ENCODE peak calls at places on chromosomes 12 and 14, in six cellular contexts. S is mucosa of descending colon, R is iPS-NIHi11, K is heart right ventricle, V is ELR, M is colonic mucosa. N is an unnamed sample.
A peak's percentile ranks its signal among the peaks of the same experiment; 100 is the strongest.

GRCh38 chr12:102876883-102877282 is 40.2 kb downstream of the PAH start:
- DNase-seq in S (no peak), K (no peak), R (peak; percentile 24), M (no peak), V (peak; percentile 1), N (no peak)

GRCh38 chr12:94844452-94844851 is 159.0 kb downstream of the NDUFA12 start:
- DNase-seq in S (no peak), V (no peak), R (no peak), K (no peak), M (no peak), N (no peak)

GRCh38 chr12:5246196-5246595 is 185.7 kb upstream of the NTF3 start:
- DNase-seq in S (no peak), R (peak; percentile 69), M (no peak), K (no peak), V (no peak), N (no peak)

GRCh38 chr14:76986261-76986565 is 42.3 kb downstream of the IRF2BPL start:
- DNase-seq in M (no peak), V (peak; percentile 45), S (no peak), K (no peak), R (no peak), N (no peak)

GRCh38 chr12:49553512-49554088 is 14.3 kb downstream of the MCRS1 start:
- DNase-seq in V (peak; percentile 69), R (peak; percentile 73), K (no peak), S (no peak), M (no peak), N (no peak)

GRCh38 chr12:53090105-53090504 is 7.4 kb upstream of the IGFBP6 start:
- DNase-seq in R (no peak), S (no peak), M (peak; percentile 6), K (no peak), V (no peak), N (no peak)

GRCh38 chr12:32031109-32031508 is 71.9 kb downstream of the RESF1 start:
- DNase-seq in K (no peak), S (no peak), M (no peak), R (no peak), V (no peak), N (peak; percentile 6)

GRCh38 chr12:15721716-15722115 is 67.5 kb downstream of the EPS8 start:
- DNase-seq in V (peak; percentile 42), M (no peak), R (no peak), K (no peak), S (no peak), N (no peak)

GRCh38 chr14:76981670-76982069 is 46.8 kb downstream of the IRF2BPL start:
- DNase-seq in M (no peak), S (no peak), K (no peak), R (no peak), V (no peak), N (no peak)

GRCh38 chr12:129676411-129676810 is 227.4 kb downstream of the TMEM132D start:
- DNase-seq in V (no peak), R (no peak), K (no peak), S (no peak), M (no peak), N (no peak)

GRCh38 chr12:116152268-116152667 is 125.2 kb downstream of the MED13L start:
- DNase-seq in S (no peak), K (no peak), V (peak; percentile 83), R (no peak), M (no peak), N (no peak)

GRCh38 chr12:88816201-88816600 is 235.9 kb upstream of the KITLG start:
- DNase-seq in R (no peak), K (no peak), V (no peak), M (no peak), S (no peak), N (no peak)

GRCh38 chr14:100531591-100532121 is 55.6 kb downstream of the BEGAIN start:
- DNase-seq in V (no peak), M (peak; percentile 15), S (no peak), K (no peak), R (peak; percentile 3), N (peak; percentile 3)

GRCh38 chr12:132400011-132400641 is 70.7 kb upstream of the GALNT9 start:
- DNase-seq in V (no peak), K (no peak), M (no peak), R (peak; percentile 68), S (no peak), N (no peak)

GRCh38 chr12:130041983-130042812 is 120.1 kb upstream of the FZD10 start:
- DNase-seq in M (peak; percentile 24), K (no peak), S (peak; percentile 49), R (peak; percentile 88), V (no peak), N (peak; percentile 80)

GRCh38 chr14:102939820-102940561 is 17.5 kb downstream of the AMN start:
- DNase-seq in M (peak; percentile 69), S (peak; percentile 78), K (no peak), V (no peak), R (no peak), N (no peak)

GRCh38 chr12:95951515-95951914 is 8.4 kb downstream of the AMDHD1 start:
- DNase-seq in V (no peak), S (no peak), R (no peak), K (no peak), M (no peak), N (no peak)

GRCh38 chr12:113955109-113955970 is 10.8 kb downstream of the RBM19 start:
- DNase-seq in S (peak; percentile 56), V (peak; percentile 63), M (peak; percentile 41), R (peak; percentile 63), K (no peak), N (peak; percentile 33)

GRCh38 chr14:53542692-53543091 is 389.6 kb upstream of the DDHD1 start:
- DNase-seq in M (peak; percentile 29), K (peak; percentile 17), R (peak; percentile 8), S (no peak), V (peak; percentile 6), N (peak; percentile 40)

GRCh38 chr14:30559638-30560071 is 697 bp downstream of the G2E3 start:
- DNase-seq in K (no peak), R (peak; percentile 25), S (no peak), V (peak; percentile 57), M (no peak), N (peak; percentile 31)

GRCh38 chr12:46265734-46266133 is 3.1 kb downstream of the SLC38A1 start:
- DNase-seq in M (no peak), K (no peak), S (no peak), V (no peak), R (no peak), N (no peak)

GRCh38 chr14:71960620-71961353 is 28.6 kb downstream of the RGS6 start:
- DNase-seq in K (no peak), V (no peak), R (no peak), M (no peak), S (no peak), N (no peak)

GRCh38 chr14:51996148-51996746 is 6.9 kb downstream of the RTRAF start:
- DNase-seq in R (no peak), M (no peak), S (no peak), V (peak; percentile 58), K (peak; percentile 39), N (peak; percentile 55)

GRCh38 chr14:105377555-105378182 is 20.7 kb upstream of the TEX22 start:
- DNase-seq in S (no peak), V (no peak), K (no peak), M (no peak), R (peak; percentile 71), N (no peak)

GRCh38 chr14:42944284-42944683 is 1337.6 kb downstream of the LRFN5 start:
- DNase-seq in S (no peak), V (peak; percentile 28), R (no peak), K (no peak), M (no peak), N (no peak)

GRCh38 chr12:104682790-104683279 is 226.1 kb downstream of the CHST11 start:
- DNase-seq in M (no peak), V (no peak), S (no peak), R (no peak), K (no peak), N (no peak)

N was measured in hepatocyte.